ENCODE peak calls at places on chromosome X, in four cellular contexts. U is anterior cingulate cortex, X is amygdala, W is cardiac fibroblast. Y is an unnamed sample.

GRCh38 chrX:14660970-14661369 is 131.6 kb downstream of the GLRA2 start:
- DNase-seq in W (no peak), X (no peak), U (no peak), Y (no peak)

GRCh38 chrX:109049903-109050302 is 313.5 kb upstream of the IRS4 start:
- DNase-seq in X (no peak), W (no peak), U (no peak), Y (no peak)

GRCh38 chrX:72240976-72241375 is 2.1 kb upstream of the ERCC6L start:
- DNase-seq in U (no peak), W (no peak), X (no peak), Y (no peak)

GRCh38 chrX:38513087-38513742 is 48.1 kb upstream of the TSPAN7 start:
- DNase-seq in X (no peak), W (no peak), U (no peak), Y (no peak)

GRCh38 chrX:68440438-68440837 is 7.1 kb upstream of the OPHN1 start:
- DNase-seq in X (no peak), W (no peak), U (no peak), Y (no peak)

GRCh38 chrX:85851418-85851817 is 195.9 kb downstream of the CHM start:
- DNase-seq in W (peak; percentile 11), X (no peak), U (no peak), Y (no peak)

GRCh38 chrX:131728295-131729145 is 184.6 kb downstream of the OR13H1 start:
- DNase-seq in U (no peak), X (peak; percentile 61), W (no peak), Y (no peak)

GRCh38 chrX:14032383-14032782 is 2.7 kb upstream of the GEMIN8 start:
- DNase-seq in X (peak; percentile 15), W (peak; percentile 70), U (peak; percentile 0), Y (no peak)

GRCh38 chrX:119762718-119763117 is 4.3 kb downstream of the SOWAHD start:
- DNase-seq in X (no peak), U (no peak), W (no peak), Y (no peak)

GRCh38 chrX:116272881-116273280 is 102.3 kb downstream of the AGTR2 start:
- DNase-seq in X (no peak), W (peak; percentile 37), U (no peak), Y (no peak)

GRCh38 chrX:30620980-30621716 is 32.1 kb upstream of the GK start:
- DNase-seq in X (no peak), W (peak; percentile 87), U (no peak), Y (no peak)

GRCh38 chrX:53711446-53711845 is 24.9 kb upstream of the HUWE1 start:
- DNase-seq in U (no peak), W (no peak), X (no peak), Y (no peak)

GRCh38 chrX:16573781-16574180 is 76.2 kb upstream of the S100G start:
- DNase-seq in W (peak; percentile 78), U (no peak), X (no peak), Y (no peak)

GRCh38 chrX:47664737-47665136 is 5.8 kb upstream of the UXT start:
- DNase-seq in X (no peak), U (no peak), W (peak; percentile 46), Y (no peak)

GRCh38 chrX:97756879-97757278 is 873.2 kb downstream of the RPA4 start:
- DNase-seq in W (no peak), X (no peak), U (no peak), Y (no peak)

GRCh38 chrX:108270280-108270679 is 167.9 kb downstream of the COL4A6 start:
- DNase-seq in X (no peak), W (no peak), U (no peak), Y (no peak)

GRCh38 chrX:2389324-2389723 is 111.5 kb downstream of the DHRSX start:
- DNase-seq in W (no peak), U (no peak), X (no peak), Y (no peak)

GRCh38 chrX:39158801-39159657 is 357.8 kb downstream of the MID1IP1 start:
- DNase-seq in U (no peak), W (peak; percentile 14), X (no peak), Y (no peak)

GRCh38 chrX:17033225-17033624 is 86.8 kb downstream of the REPS2 start:
- DNase-seq in U (no peak), W (no peak), X (no peak), Y (no peak)

GRCh38 chrX:101208152-101208905 is 11.3 kb upstream of the DRP2 start:
- DNase-seq in X (no peak), W (peak; percentile 36), U (no peak), Y (no peak)

GRCh38 chrX:153865321-153865580 is 20.7 kb downstream of the L1CAM start:
- DNase-seq in U (no peak), W (no peak), X (no peak), Y (no peak)

Y was measured in SW 1271.